ENCODE peak calls at places on chromosome 21, in eight cellular contexts. L is astrocyte of the spinal cord, V is thoracic aorta, T is small intestine, U is aorta, F is pancreas, B is cardiac muscle cell, H is cardiac fibroblast. E is an unnamed sample.

GRCh38 chr21:43899307-43900077 is 34.5 kb downstream of the AGPAT3 start:
- DNase-seq in F (no peak), H (no peak), B (no peak), U (no peak), L (no peak), V (no peak), T (no peak), E (no peak)

GRCh38 chr21:36145259-36145658 is 10.4 kb downstream of the CBR3 start:
- DNase-seq in H (no peak), L (no peak), F (no peak), U (no peak), B (no peak), T (no peak), V (no peak), E (no peak)

GRCh38 chr21:33418686-33419085 is 15.5 kb downstream of the IFNGR2 start:
- DNase-seq in H (peak; percentile 73), U (peak; percentile 81), F (no peak), V (no peak), L (no peak), B (no peak), T (no peak), E (no peak)

GRCh38 chr21:44463716-44464115 is 8.4 kb downstream of the LRRC3 start:
- DNase-seq in V (no peak), L (no peak), H (peak; percentile 24), B (no peak), T (no peak), F (no peak), U (no peak), E (no peak)

GRCh38 chr21:32359719-32360260 is 33.0 kb downstream of the URB1 start:
- DNase-seq in L (no peak), V (no peak), B (no peak), U (no peak), T (peak; percentile 9), H (no peak), F (no peak), E (no peak)

GRCh38 chr21:45607922-45608295 is 35.6 kb upstream of the PCBP3 start:
- DNase-seq in T (no peak), L (no peak), U (no peak), H (no peak), B (no peak), V (no peak), F (no peak), E (no peak)

GRCh38 chr21:36481639-36482038 is 1.7 kb upstream of the CLDN14 start:
- DNase-seq in V (no peak), L (no peak), T (peak; percentile 27), F (no peak), H (no peak), U (no peak), B (no peak), E (no peak)

GRCh38 chr21:20451051-20451450 is 547.2 kb upstream of the NCAM2 start:
- DNase-seq in V (no peak), U (no peak), F (no peak), B (no peak), H (no peak), T (no peak), L (peak; percentile 1), E (no peak)

GRCh38 chr21:35394049-35394448 is 344.9 kb upstream of the RUNX1 start:
- DNase-seq in L (no peak), T (no peak), U (peak; percentile 56), H (peak; percentile 51), V (no peak), B (no peak), F (no peak), E (no peak)

GRCh38 chr21:37230632-37231246 is 36.4 kb downstream of the VPS26C start:
- DNase-seq in T (peak; percentile 5), U (no peak), B (no peak), V (no peak), F (peak; percentile 60), H (no peak), L (no peak), E (no peak)

GRCh38 chr21:34743831-34744230 is 75.0 kb downstream of the CLIC6 start:
- DNase-seq in T (peak; percentile 51), B (no peak), U (peak; percentile 76), V (no peak), H (peak; percentile 56), F (no peak), L (peak; percentile 70), E (peak; percentile 31)

GRCh38 chr21:29265690-29266479 is 32.8 kb upstream of the BACH1 start:
- DNase-seq in F (no peak), V (no peak), T (no peak), L (no peak), B (no peak), U (no peak), H (no peak), E (no peak)

GRCh38 chr21:36910581-36911307 is 55.7 kb downstream of the HLCS start:
- DNase-seq in B (no peak), H (peak; percentile 77), U (no peak), F (no peak), T (no peak), V (no peak), L (peak; percentile 57), E (peak; percentile 53)

GRCh38 chr21:32143222-32143939 is 135.5 kb downstream of the MIS18A start:
- DNase-seq in L (peak; percentile 42), V (no peak), H (no peak), T (no peak), U (peak; percentile 58), B (no peak), F (no peak), E (no peak)

GRCh38 chr21:37231247-37231645 is 35.9 kb downstream of the VPS26C start:
- DNase-seq in F (no peak), U (no peak), V (no peak), L (no peak), B (no peak), H (no peak), T (no peak), E (no peak)

GRCh38 chr21:32914424-32915070 is 111.2 kb upstream of the OLIG2 start:
- DNase-seq in U (no peak), H (no peak), T (no peak), F (no peak), L (no peak), B (no peak), V (no peak), E (no peak)

GRCh38 chr21:16072176-16072575 is 342.4 kb downstream of the USP25 start:
- DNase-seq in U (no peak), F (no peak), H (no peak), V (no peak), L (no peak), B (no peak), T (no peak), E (no peak)
- H3K4me3 ChIP-seq in U (no peak overlapping the region), F (no peak overlapping the region), H (no peak overlapping the region), V (no peak overlapping the region), L (no peak overlapping the region), B (no peak overlapping the region), T (no peak overlapping the region), E (peak overlapping the region; percentile 5)

GRCh38 chr21:41764558-41765392 is 2.1 kb downstream of the RIPK4 start:
- DNase-seq in F (no peak), B (no peak), L (no peak), V (no peak), U (peak; percentile 30), T (peak; percentile 69), H (no peak), E (no peak)

GRCh38 chr21:41763398-41763931 is 3.4 kb downstream of the RIPK4 start:
- DNase-seq in B (peak; percentile 48), L (no peak), F (no peak), T (no peak), U (peak; percentile 39), H (no peak), V (no peak), E (no peak)

GRCh38 chr21:41765393-41765950 is 1.4 kb downstream of the RIPK4 start:
- DNase-seq in V (no peak), B (no peak), T (no peak), L (no peak), U (peak; percentile 24), F (no peak), H (no peak), E (no peak)

GRCh38 chr21:41762753-41763152 is 4.1 kb downstream of the RIPK4 start:
- DNase-seq in H (no peak), B (no peak), L (no peak), U (no peak), V (no peak), T (no peak), F (no peak), E (no peak)

GRCh38 chr21:41763996-41764395 is 2.9 kb downstream of the RIPK4 start:
- DNase-seq in B (no peak), F (no peak), L (no peak), U (peak; percentile 35), H (no peak), V (no peak), T (no peak), E (no peak)
- H3K4me3 ChIP-seq in B (no peak overlapping the region), F (no peak overlapping the region), L (no peak overlapping the region), U (no peak overlapping the region), H (no peak overlapping the region), V (no peak overlapping the region), T (no peak overlapping the region), E (no peak overlapping the region)

DNA sequence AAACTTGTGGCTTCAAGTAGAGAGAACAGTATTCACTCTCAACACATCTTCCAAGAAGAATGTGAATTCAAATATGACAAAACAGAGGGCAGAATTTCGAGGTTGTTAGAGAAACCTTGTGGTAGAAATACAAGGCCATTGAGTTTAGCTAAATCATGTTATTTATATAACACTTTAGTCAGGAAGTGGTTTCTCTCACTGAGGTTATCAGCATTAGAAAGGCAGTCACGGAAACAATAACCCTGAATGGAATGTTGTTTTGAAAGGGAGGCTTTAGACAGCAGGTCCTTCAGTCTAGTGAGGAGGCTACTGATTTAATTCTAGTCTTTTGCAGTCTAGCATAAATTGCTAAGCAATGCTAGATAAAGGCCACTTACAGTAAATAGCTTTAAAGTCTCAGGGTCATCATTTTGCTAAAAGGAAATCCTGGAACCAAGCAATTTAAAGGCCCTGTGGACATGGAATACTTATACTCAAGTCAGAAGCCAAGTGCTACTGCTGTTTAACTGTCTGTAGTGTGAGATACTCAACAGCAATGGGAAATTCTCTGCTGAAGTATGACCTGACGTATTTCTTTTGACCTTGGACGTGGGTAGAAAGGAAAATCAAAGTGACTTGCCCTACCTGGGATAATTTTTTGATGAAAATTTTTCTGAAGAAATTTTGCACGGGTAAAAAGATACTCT is 89.0 kb upstream of the CHODL start:
- DNase-seq in L (peak; percentile 55), U (no peak), H (peak; percentile 6), T (peak; percentile 2), B (peak; percentile 55), V (no peak), F (no peak), E (no peak)
- H3K4me3 ChIP-seq in L (no peak overlapping the region), U (no peak overlapping the region), H (no peak overlapping the region), T (no peak overlapping the region), B (no peak overlapping the region), V (no peak overlapping the region), F (no peak overlapping the region), E (no peak overlapping the region)

DNA sequence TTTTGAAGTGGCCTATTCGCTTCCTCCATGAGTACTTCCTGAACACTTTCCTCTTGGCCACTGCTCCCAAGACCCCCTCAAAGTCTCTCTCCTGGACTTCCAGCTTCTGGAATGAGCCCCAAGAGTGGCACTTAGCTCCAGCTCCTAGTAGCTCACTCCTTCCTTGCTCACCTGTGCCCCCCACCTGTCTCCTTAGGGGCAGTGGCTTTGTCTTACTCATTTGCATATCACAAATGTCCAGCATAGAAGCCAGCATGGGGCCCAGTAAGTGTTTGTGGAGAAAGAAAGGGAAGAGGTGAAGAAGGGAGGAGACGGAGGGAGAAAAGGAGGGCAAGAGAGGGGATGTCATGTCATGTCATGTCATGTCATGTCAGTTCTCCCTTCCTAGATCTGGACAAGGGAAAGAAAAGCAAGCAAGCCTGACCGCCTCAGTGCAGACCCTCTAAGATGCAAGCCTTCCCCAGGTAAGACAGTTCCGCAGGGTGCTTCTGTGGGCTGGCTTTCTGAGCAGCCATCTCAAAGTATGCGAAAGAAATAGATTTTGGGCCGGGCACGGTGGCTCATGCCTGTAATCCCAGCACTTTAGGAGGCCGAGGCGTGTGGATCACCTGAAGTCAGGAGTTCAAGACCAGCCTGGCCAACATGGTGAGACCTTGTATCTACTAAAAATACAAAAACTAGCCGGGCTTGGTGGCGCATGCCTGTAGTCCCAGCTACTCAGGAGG is 6.9 kb upstream of the MX1 start:
- DNase-seq in B (no peak), F (no peak), V (no peak), L (no peak), U (no peak), H (no peak), T (no peak), E (no peak)
- H3K4me3 ChIP-seq in B (no peak overlapping the region), F (no peak overlapping the region), V (no peak overlapping the region), L (no peak overlapping the region), U (no peak overlapping the region), H (no peak overlapping the region), T (no peak overlapping the region), E (no peak overlapping the region)